ENCODE peak calls at places on chromosomes 1 and 21, in eight cellular contexts. N is SJSA1, P is PC-3, R is mesendoderm, M is vagina, K is tibial nerve, I is AG04450, Q is brain microvascular endothelial cell. S is an unnamed sample.

GRCh38 chr1:5898266-5898665 is 94.0 kb downstream of the NPHP4 start:
- DNase-seq in N (no peak), P (no peak), R (no peak), M (no peak), K (no peak), I (no peak), Q (no peak), S (no peak)

GRCh38 chr1:18580087-18580486 is 50.6 kb upstream of the PAX7 start:
- DNase-seq in N (no peak), P (peak; percentile 14), R (no peak), M (no peak), K (no peak), I (no peak), Q (no peak), S (no peak)

GRCh38 chr1:199811163-199811562 is 216.3 kb upstream of the NR5A2 start:
- DNase-seq in N (no peak), P (no peak), R (no peak), M (no peak), K (no peak), I (no peak), Q (no peak), S (no peak)

GRCh38 chr1:24739241-24739640 is 6.0 kb upstream of the CLIC4 start:
- DNase-seq in N (no peak), P (no peak), R (no peak), M (no peak), K (peak; percentile 6), I (no peak), Q (no peak), S (no peak)

GRCh38 chr21:44636209-44637017 is 743 bp upstream of the KRTAP10-10 start:
- DNase-seq in N (peak; percentile 37), P (no peak), R (no peak), M (peak; percentile 79), K (no peak), I (no peak), Q (no peak), S (no peak)

GRCh38 chr1:17437260-17438175 is 2.0 kb downstream of the RCC2 start:
- DNase-seq in N (no peak), P (peak; percentile 54), R (peak; percentile 50), M (no peak), K (no peak), I (no peak), Q (no peak), S (no peak)

GRCh38 chr1:44110916-44111315 is 7.7 kb upstream of the KLF17 start:
- DNase-seq in N (no peak), P (no peak), R (no peak), M (no peak), K (no peak), I (no peak), Q (no peak), S (no peak)

GRCh38 chr1:179016694-179017382 is 8.9 kb upstream of the FAM20B start:
- DNase-seq in N (peak; percentile 94), P (peak; percentile 93), R (no peak), M (no peak), K (peak; percentile 88), I (peak; percentile 47), Q (peak; percentile 83), S (peak; percentile 87)

GRCh38 chr21:45540601-45540970 is 1.7 kb downstream of the SLC19A1 start:
- DNase-seq in N (peak; percentile 36), P (no peak), R (no peak), M (no peak), K (peak; percentile 6), I (no peak), Q (no peak), S (no peak)

GRCh38 chr1:71049951-71050598 is 2.5 kb upstream of the PTGER3 start:
- DNase-seq in N (no peak), P (peak; percentile 80), R (peak; percentile 73), M (no peak), K (no peak), I (peak; percentile 50), Q (peak; percentile 60), S (peak; percentile 24)

GRCh38 chr1:114473796-114474195 is 37.2 kb downstream of the TRIM33 start:
- DNase-seq in N (no peak), P (no peak), R (no peak), M (no peak), K (no peak), I (no peak), Q (no peak), S (no peak)

DNA sequence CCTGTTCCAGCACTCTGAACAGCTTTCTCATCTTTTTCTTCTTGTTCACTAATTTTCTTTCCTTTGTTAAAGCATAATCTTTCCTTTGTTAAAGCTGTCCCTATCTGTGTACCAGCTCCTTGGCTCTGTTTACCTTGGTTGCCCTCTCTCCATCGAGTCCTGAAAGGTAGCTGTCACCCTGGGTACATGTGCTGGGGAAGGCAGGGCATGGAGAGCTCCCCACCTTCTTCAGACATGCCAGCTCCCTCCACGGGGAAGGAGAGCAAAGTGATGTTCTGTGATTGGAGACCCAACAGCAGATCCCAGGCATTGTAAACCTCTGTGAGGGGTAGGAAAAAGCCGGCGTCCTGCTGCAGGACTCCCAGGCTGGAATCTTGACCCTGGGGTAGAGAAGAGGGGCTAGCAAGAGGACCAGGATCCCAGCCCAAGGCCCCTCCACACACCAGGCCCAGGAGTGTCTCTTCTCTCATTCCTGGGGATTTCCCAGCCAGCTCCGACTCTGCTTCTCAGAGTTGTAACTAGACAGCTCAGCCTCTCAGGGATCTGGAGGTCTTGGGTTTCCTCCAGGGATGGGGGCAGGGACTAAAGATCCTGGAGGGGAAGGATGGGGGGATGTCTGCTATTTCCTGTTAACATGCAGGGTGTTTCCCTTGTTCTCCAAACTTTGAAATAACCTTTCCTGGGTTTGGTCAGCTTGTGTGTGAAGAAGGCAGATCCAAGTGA is 34.4 kb downstream of the TMCC2 start:
- DNase-seq in N (peak; percentile 63), P (no peak), R (peak; percentile 52), M (no peak), K (no peak), I (no peak), Q (peak; percentile 62), S (no peak)
- H3K27ac ChIP-seq in N (no peak overlapping the region), P (no peak overlapping the region), R (peak overlapping the region; percentile 3), M (no peak overlapping the region), K (no peak overlapping the region), I (peak overlapping the region; percentile 76), Q (peak overlapping the region; percentile 2), S (no peak overlapping the region)

DNA sequence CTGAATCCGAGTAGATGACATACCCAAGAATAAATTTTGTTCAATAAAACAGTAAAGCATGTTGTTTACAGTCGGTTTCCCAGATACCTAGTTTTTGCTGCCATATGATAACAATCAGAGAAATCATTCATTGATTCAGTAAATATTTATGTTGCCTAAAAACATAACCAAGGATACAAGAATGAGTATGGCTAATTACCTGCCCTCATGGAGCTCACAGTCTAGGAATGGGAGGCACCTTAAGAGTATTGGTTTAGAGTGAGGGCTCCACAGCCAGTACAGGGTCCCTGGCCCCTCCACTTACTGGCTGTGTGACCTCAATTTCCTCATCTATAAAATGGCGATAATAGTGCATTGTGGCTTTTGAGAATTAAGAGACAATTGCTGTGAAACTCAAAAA is 921 bp downstream of the ATP5PB start:
- DNase-seq in N (no peak), P (no peak), R (no peak), M (no peak), K (no peak), I (no peak), Q (no peak), S (no peak)
- H3K27ac ChIP-seq in N (peak overlapping the region; percentile 42), P (no peak overlapping the region), R (no peak overlapping the region), M (peak overlapping the region; percentile 78), K (peak overlapping the region; percentile 54), I (no peak overlapping the region), Q (peak overlapping the region; percentile 78), S (no peak overlapping the region)

DNA sequence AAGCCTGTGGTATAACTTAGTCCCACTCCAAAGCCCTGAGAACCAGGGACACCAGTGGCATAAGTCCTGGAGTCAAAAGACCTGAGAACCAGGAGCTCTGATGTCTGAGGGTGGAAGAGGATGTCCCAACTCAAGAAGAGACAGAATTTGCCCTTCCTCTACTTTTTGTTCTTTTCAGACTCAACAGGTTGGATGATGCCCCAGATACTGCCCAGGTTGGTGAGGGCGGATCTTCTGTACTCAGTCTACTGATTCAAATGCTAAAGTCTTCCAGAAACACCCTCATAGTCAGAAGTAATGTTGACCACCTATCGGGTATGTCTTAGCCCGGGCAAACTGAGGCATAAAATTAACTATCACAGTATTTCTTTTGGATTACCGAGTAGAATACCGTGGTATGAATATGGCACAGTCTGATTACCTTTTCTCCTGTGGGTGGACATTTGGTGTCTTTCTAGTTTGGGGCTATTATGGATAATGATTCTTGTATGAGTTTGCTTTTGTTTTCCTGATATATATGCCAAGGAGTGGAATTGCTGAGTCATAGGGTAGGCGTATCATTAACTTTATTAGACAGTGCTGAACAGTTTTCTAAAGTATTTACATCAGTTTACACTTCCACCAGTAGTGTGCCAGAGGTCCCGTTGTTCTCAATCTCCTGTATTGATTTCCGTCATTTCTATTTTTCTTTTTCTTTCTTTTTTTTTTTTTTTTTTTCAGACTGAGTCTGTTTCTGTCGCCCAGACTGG is 3.2 kb upstream of the CHAF1B start:
- DNase-seq in N (no peak), P (peak; percentile 59), R (no peak), M (no peak), K (no peak), I (no peak), Q (no peak), S (no peak)
- H3K27ac ChIP-seq in N (no peak overlapping the region), P (peak overlapping the region; percentile 24), R (no peak overlapping the region), M (no peak overlapping the region), K (no peak overlapping the region), I (no peak overlapping the region), Q (no peak overlapping the region), S (no peak overlapping the region)

GRCh38 chr1:2209400-2210083 is 15.0 kb upstream of the FAAP20 start:
- DNase-seq in N (no peak), P (no peak), R (no peak), M (no peak), K (no peak), I (no peak), Q (no peak), S (no peak)

GRCh38 chr1:2204384-2205190 is 10.0 kb upstream of the FAAP20 start:
- DNase-seq in N (no peak), P (peak; percentile 67), R (peak; percentile 89), M (no peak), K (peak; percentile 66), I (no peak), Q (no peak), S (no peak)

GRCh38 chr1:2205191-2205952 is 10.8 kb upstream of the FAAP20 start:
- DNase-seq in N (peak; percentile 98), P (peak; percentile 93), R (peak; percentile 95), M (no peak), K (peak; percentile 97), I (peak; percentile 81), Q (peak; percentile 89), S (no peak)

GRCh38 chr1:2208309-2209239 is 14.0 kb upstream of the FAAP20 start:
- DNase-seq in N (peak; percentile 84), P (peak; percentile 100), R (no peak), M (no peak), K (no peak), I (no peak), Q (peak; percentile 73), S (no peak)

DNA sequence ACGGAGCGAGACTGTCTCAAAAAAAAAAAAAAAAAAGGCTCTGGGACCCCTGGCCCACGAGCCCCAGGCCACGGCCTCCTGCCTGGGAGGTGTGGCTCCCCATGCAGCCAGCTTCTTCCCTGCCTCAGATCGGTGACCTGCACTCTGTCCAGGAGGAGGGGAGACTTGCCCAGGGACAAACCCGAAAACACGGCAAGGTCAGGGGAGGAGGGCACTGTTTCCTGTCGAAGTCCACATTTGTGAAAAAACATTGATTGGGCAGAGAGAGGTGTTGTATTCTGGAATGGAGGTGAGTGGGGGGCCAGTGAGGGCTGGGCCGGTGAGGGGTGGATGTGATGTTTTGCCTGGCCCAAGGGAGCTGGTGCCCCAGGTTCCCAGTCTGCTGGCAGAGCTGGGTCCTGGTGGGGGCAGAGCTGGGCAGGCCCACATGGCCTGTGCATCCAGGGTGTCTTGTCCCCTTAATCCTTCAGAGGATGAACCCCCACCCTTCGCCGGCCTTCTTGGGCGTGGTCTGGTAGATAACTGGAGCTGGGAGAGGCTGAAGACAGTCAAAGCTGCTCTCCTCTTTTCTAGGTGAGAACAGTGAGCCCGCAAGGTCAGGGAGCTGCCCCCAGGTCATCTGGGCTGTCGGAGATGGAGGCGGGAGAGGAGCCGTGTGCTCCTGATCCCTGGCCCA is 12.4 kb upstream of the FAAP20 start:
- DNase-seq in N (no peak), P (no peak), R (no peak), M (no peak), K (no peak), I (no peak), Q (no peak), S (no peak)
- H3K27ac ChIP-seq in N (no peak overlapping the region), P (no peak overlapping the region), R (no peak overlapping the region), M (peak overlapping the region; percentile 97), K (peak overlapping the region; percentile 74), I (peak overlapping the region; percentile 65), Q (no peak overlapping the region), S (no peak overlapping the region)

S was measured in epithelial cell of prostate.